ENCODE peak calls at places on chromosomes 7 and 10, in six cellular contexts. P, E, F, K, B and Q are unnamed samples.

GRCh38 chr10:4127518-4128315 is 342.7 kb upstream of the KLF6 start:
- DNase-seq in P (no peak), E (no peak), F (no peak), K (no peak), B (peak), Q (no peak)

GRCh38 chr7:104862719-104863118 is 151.3 kb upstream of the KMT2E start:
- DNase-seq in P (no peak), E (peak), F (no peak), K (peak), B (no peak), Q (no peak)

GRCh38 chr10:70820976-70821750 is 5.4 kb downstream of the SGPL1 start:
- DNase-seq in P (no peak), E (no peak), F (no peak), K (no peak), B (no peak), Q (no peak)

GRCh38 chr7:7934127-7934526 is 34.5 kb upstream of the GLCCI1 start:
- DNase-seq in P (no peak), E (no peak), F (no peak), K (no peak), B (no peak), Q (no peak)

GRCh38 chr7:30353532-30353931 is 69.1 kb downstream of the ZNRF2 start:
- DNase-seq in P (no peak), E (no peak), F (no peak), K (no peak), B (no peak), Q (no peak)

GRCh38 chr10:90418869-90419652 is 438.8 kb downstream of the HTR7 start:
- DNase-seq in P (no peak), E (peak), F (no peak), K (no peak), B (no peak), Q (no peak)

GRCh38 chr7:99563650-99564049 is 5.2 kb downstream of the ZNF655 start:
- DNase-seq in P (no peak), E (no peak), F (peak), K (no peak), B (no peak), Q (no peak)

GRCh38 chr10:102195301-102195870 is 30.7 kb upstream of the ELOVL3 start:
- DNase-seq in P (no peak), E (no peak), F (peak), K (no peak), B (no peak), Q (no peak)

GRCh38 chr10:104515670-104516199 is 125.4 kb upstream of the SORCS3 start:
- DNase-seq in P (no peak), E (no peak), F (no peak), K (no peak), B (no peak), Q (no peak)

GRCh38 chr7:73602721-73603651 is 21.3 kb downstream of the MLXIPL start:
- DNase-seq in P (no peak), E (no peak), F (no peak), K (no peak), B (no peak), Q (no peak)

GRCh38 chr7:149161241-149161848 is 14.1 kb downstream of the ZNF398 start:
- DNase-seq in P (no peak), E (no peak), F (no peak), K (no peak), B (no peak), Q (no peak)

GRCh38 chr10:70970830-70971229 is 82.5 kb upstream of the PCBD1 start:
- DNase-seq in P (no peak), E (peak), F (no peak), K (no peak), B (no peak), Q (no peak)

GRCh38 chr7:6071406-6071805 is 40.2 kb downstream of the ANKRD61 start:
- DNase-seq in P (no peak), E (no peak), F (no peak), K (no peak), B (no peak), Q (no peak)

GRCh38 chr7:2702594-2702957 is 14.6 kb downstream of the AMZ1 start:
- DNase-seq in P (no peak), E (no peak), F (no peak), K (no peak), B (no peak), Q (no peak)

GRCh38 chr7:154960063-154960790 is 42.7 kb downstream of the PAXIP1 start:
- DNase-seq in P (no peak), E (no peak), F (no peak), K (no peak), B (no peak), Q (no peak)

GRCh38 chr7:137874390-137874789 is 27.6 kb upstream of the DGKI start:
- DNase-seq in P (no peak), E (no peak), F (peak), K (no peak), B (no peak), Q (no peak)

DNA sequence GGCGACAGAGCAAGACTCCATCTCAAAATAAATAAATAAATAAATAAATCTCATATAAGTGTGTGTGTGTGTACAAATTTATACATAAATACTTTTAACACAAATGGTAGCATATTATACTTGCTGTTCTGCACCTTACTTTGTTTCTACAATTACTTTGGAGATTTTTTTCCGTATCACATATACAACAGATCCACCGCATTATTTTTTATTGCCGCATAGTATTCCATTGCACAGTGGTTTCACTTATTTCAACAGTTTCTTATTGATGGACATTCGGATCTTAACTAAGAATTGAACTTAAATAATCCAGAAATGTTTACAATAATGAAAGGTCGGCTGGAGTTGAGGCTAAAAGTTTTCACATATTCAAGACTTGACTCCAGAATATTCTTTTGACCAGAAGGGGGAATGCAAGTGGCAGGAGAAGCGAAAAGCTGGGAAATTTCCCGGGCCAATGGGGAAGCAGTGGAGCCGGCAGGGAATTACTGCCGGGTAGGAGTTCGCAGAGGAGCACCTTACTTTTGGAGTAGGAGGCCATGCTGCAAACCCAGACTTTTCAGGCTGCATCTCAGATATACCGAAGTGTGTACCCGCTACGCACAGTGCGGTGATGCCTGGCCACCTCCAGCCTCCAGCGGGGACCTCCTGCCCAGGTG is 448 bp upstream of the CNNM1 start:
- DNase-seq in P (no peak), E (no peak), F (peak), K (no peak), B (no peak), Q (no peak)
- TF ChIP-seq CTCF in P (no peak), E (no peak), F (peak), K (no peak), B (no peak), Q (peak)

DNA sequence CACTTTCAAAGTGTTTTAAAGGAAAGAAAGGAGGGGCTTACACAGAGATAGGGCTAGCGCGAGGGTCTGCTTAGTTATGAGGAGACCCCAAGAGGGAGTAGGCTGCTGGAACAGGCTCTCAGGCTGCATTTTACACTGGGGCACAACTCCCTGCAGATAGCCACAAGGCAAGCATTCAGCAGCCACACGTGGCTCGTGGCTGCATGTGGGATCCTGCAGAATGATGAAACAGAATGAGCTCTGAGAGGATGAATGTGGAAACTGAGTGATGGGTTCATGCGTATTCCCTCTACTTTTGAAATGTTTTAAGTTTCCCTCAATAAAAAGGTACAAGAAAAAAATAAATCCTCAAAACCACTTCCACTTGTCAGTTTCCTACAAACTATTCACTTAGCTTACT is 37.0 kb downstream of the PIP4K2A start:
- DNase-seq in P (no peak), E (no peak), F (no peak), K (no peak), B (no peak), Q (no peak)
- TF ChIP-seq CTCF in P (no peak), E (no peak), F (no peak), K (no peak), B (no peak), Q (no peak)

GRCh38 chr10:7373039-7373438 is 37.8 kb downstream of the SFMBT2 start:
- DNase-seq in P (no peak), E (no peak), F (no peak), K (no peak), B (no peak), Q (no peak)
- TF ChIP-seq CTCF in P (no peak), E (no peak), F (no peak), K (no peak), B (no peak), Q (no peak)

GRCh38 chr10:112475565-112476233 is 28.7 kb downstream of the VTI1A start:
- DNase-seq in P (no peak), E (no peak), F (peak), K (no peak), B (no peak), Q (no peak)
- TF ChIP-seq CTCF in P (no peak), E (no peak), F (peak), K (peak), B (peak), Q (peak)

GRCh38 chr7:28840515-28841125 is 117.5 kb downstream of the TRIL start:
- DNase-seq in P (no peak), E (no peak), F (no peak), K (no peak), B (no peak), Q (no peak)
- TF ChIP-seq CTCF in P (no peak), E (peak), F (peak), K (peak), B (peak), Q (peak)

GRCh38 chr7:35676211-35676610 is 18.7 kb downstream of the HERPUD2 start:
- DNase-seq in P (no peak), E (no peak), F (no peak), K (no peak), B (no peak), Q (no peak)
- TF ChIP-seq CTCF in P (no peak), E (no peak), F (no peak), K (no peak), B (no peak), Q (no peak)

DNA sequence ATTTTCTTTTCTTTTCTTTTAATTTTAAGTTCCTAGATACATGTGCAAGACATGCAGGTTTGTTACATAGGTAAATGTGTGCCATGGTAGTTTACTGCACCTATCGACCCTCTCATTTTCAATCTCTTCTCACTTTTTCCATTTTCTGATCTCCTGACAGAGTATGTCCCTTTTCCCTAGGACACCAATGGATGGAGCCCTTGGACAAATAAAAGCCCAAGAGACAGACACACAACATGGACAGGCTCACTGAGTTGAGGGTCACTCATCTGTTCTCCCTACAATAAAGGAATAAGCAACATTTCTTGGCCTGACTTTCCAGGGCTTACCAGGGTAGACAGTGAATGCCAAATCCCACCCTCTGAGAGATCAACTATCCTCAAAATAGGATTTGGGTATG is 15.2 kb upstream of the UBE2D1 start:
- DNase-seq in P (no peak), E (no peak), F (no peak), K (no peak), B (no peak), Q (no peak)
- TF ChIP-seq CTCF in P (no peak), E (no peak), F (no peak), K (no peak), B (no peak), Q (no peak)

DNA sequence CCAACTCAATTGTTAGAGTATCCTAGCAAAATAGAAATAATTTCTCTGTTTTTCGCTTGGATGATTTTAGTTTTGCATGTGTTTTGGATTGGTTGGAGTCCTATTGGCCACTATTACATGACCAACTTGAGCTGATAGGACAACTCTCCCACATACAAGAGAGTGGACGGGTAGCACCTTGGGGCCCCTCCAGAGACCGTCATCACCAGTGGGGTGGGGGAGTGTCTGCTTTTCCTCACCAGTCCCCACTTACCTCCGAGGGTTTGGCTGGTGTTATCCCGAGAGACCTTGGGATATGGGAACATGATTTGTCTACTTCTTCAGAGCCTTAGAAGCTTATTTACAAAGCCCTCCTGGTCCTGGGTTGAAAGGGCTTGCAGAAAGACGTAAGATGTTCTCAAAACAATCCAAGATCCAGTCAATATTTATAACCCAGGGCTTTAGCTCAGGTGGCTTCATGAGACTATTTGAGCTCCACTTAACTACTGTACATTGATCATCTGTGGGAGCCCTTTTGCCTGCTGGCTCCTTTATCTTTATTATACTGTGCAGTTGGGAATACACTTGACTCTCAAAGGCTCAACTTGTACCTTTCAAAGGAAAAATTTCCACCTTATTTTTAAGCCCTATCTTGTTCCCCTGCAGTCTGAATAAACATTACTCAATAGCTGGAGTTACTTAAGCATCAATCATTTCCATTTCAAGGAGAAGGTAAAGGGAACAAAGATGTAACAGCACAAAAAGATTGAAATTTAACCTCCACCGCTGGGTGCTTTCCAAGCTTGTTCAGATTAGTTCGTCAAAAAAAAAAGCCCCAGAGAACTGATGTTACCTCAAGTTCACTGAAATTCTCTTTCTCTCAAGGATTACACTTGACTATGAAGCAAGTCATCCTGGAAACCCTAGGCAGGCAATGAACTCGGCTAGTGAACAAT is 119.7 kb downstream of the WDR11 start:
- DNase-seq in P (no peak), E (no peak), F (no peak), K (no peak), B (no peak), Q (no peak)
- TF ChIP-seq CTCF in P (no peak), E (no peak), F (no peak), K (no peak), B (no peak), Q (no peak)